ENCODE peak calls at places on chromosomes 5 and 9, in five cellular contexts. K is CD8-positive, alpha-beta T cell; D is CD4-positive, alpha-beta memory T cell; B is mucosa of descending colon; E is AG04450. I is an unnamed sample. For H3K9me3, the result is how much of the 10 kb centered on the place peaks cover.

GRCh38 chr5:147479949-147480348 is 29.9 kb downstream of the DPYSL3 start:
- DNase-seq in K (no peak), D (no peak), B (no peak), E (no peak), I (no peak)

GRCh38 chr5:61162010-61162831 is at the start of gene SMIM15:
- DNase-seq in K (peak), D (peak), B (peak), E (peak), I (peak)

GRCh38 chr5:91189480-91190332 is 193.4 kb downstream of the ARRDC3 start:
- DNase-seq in K (no peak), D (no peak), B (no peak), E (no peak), I (no peak)

GRCh38 chr5:120684749-120685415 is 220.8 kb downstream of the PRR16 start:
- DNase-seq in K (no peak), D (no peak), B (no peak), E (no peak), I (peak)

GRCh38 chr9:88198346-88198807 is 60.1 kb upstream of the SPATA31C2 start:
- DNase-seq in K (no peak), D (no peak), B (no peak), E (peak), I (no peak)

GRCh38 chr9:2663486-2663885 is 41.9 kb downstream of the VLDLR start:
- DNase-seq in K (no peak), D (no peak), B (no peak), E (no peak), I (no peak)

GRCh38 chr5:118441956-118442355 is 546.4 kb downstream of the DTWD2 start:
- DNase-seq in K (no peak), D (no peak), B (no peak), E (no peak), I (no peak)

GRCh38 chr5:6110441-6111005 is 267.8 kb downstream of the MED10 start:
- DNase-seq in K (no peak), D (no peak), B (no peak), E (no peak), I (no peak)

GRCh38 chr9:133383438-133383837 is 7.3 kb downstream of the STKLD1 start:
- DNase-seq in K (no peak), D (peak), B (no peak), E (no peak), I (no peak)

GRCh38 chr5:4614088-4614487 is 526.0 kb upstream of the ADAMTS16 start:
- DNase-seq in K (no peak), D (no peak), B (no peak), E (no peak), I (no peak)

GRCh38 chr5:115841382-115842088 is at the start of the genes AP3S1 and ATG12:
- DNase-seq in K (peak), D (peak), B (peak), E (peak), I (peak)

GRCh38 chr9:108994695-108995094 is 18.6 kb downstream of the CTNNAL1 start:
- DNase-seq in K (no peak), D (no peak), B (no peak), E (no peak), I (peak)

GRCh38 chr5:71786337-71787060 is 67.4 kb downstream of the CARTPT start:
- DNase-seq in K (no peak), D (no peak), B (no peak), E (no peak), I (no peak)

GRCh38 chr5:62256161-62257017 is 49.6 kb upstream of the KIF2A start:
- DNase-seq in K (peak), D (no peak), B (no peak), E (no peak), I (no peak)

GRCh38 chr9:117434568-117434967 is 19.7 kb upstream of the ASTN2 start:
- DNase-seq in K (no peak), D (no peak), B (no peak), E (no peak), I (no peak)

GRCh38 chr5:157371655-157372471 is 88.2 kb upstream of the NIPAL4 start:
- DNase-seq in K (no peak), D (no peak), B (no peak), E (no peak), I (no peak)

GRCh38 chr9:3732077-3733038 is 206.6 kb upstream of the RFX3 start:
- DNase-seq in K (peak), D (no peak), B (no peak), E (peak), I (peak)

GRCh38 chr9:18317896-18318295 is 156.1 kb upstream of the ADAMTSL1 start:
- DNase-seq in K (no peak), D (no peak), B (no peak), E (no peak), I (no peak)

GRCh38 chr5:74409166-74409706 is 231.3 kb downstream of the ENC1 start:
- DNase-seq in K (no peak), D (no peak), B (no peak), E (no peak), I (no peak)

GRCh38 chr5:143582869-143583268 is 179.4 kb upstream of the NR3C1 start:
- DNase-seq in K (no peak), D (no peak), B (no peak), E (no peak), I (no peak)

GRCh38 chr9:114953016-114953415 is 22.6 kb upstream of the TNFSF8 start:
- DNase-seq in K (no peak), D (no peak), B (no peak), E (no peak), I (no peak)

GRCh38 chr9:84871983-84872382 is 202.5 kb downstream of the NTRK2 start:
- DNase-seq in K (no peak), D (no peak), B (no peak), E (no peak), I (no peak)

GRCh38 chr9:85332487-85332886 is 409.3 kb downstream of the AGTPBP1 start:
- DNase-seq in K (no peak), D (no peak), B (no peak), E (no peak), I (no peak)

DNA sequence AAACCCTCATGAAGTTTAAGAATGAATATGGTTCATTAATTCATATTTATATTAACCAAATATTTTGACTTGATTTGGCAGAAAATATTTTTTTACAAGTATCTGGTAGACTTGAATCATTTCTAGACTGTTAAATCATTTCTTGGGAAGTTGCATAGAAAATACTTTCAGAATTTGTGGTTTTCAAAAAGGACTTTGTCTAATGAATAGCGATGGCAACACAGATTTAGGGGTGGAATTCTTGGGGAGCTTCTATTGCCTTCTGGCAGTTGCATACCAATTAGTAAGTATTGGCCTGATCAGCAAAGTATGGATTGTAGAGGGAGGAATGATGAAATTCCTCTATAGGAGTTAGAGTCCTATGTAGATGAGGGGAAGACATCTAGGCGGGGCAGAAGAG is 68.7 kb upstream of the CKMT2 start:
- DNase-seq in K (no peak), D (no peak), B (no peak), E (no peak), I (no peak)
- H3K9me3 ChIP-seq in K (under half), D (under half), B (under half), E (under half), I (under half)

GRCh38 chr5:81545911-81546310 is 152.0 kb upstream of the ACOT12 start:
- DNase-seq in K (no peak), D (no peak), B (no peak), E (no peak), I (no peak)

GRCh38 chr5:81544351-81545001 is 150.5 kb upstream of the ACOT12 start:
- DNase-seq in K (no peak), D (no peak), B (no peak), E (no peak), I (no peak)

GRCh38 chr5:81537905-81538535 is 144.1 kb upstream of the ACOT12 start:
- DNase-seq in K (no peak), D (no peak), B (no peak), E (no peak), I (peak)

GRCh38 chr5:81542242-81542641 is 148.3 kb upstream of the ACOT12 start:
- DNase-seq in K (no peak), D (no peak), B (no peak), E (no peak), I (no peak)
- H3K9me3 ChIP-seq in K (under half), D (under half), B (under half), E (under half), I (under half)

GRCh38 chr9:92989561-92989960 is 42.2 kb downstream of the FGD3 start:
- DNase-seq in K (no peak), D (no peak), B (no peak), E (no peak), I (no peak)

GRCh38 chr9:92983984-92984589 is 36.8 kb downstream of the FGD3 start:
- DNase-seq in K (no peak), D (no peak), B (no peak), E (no peak), I (peak)

GRCh38 chr9:92988215-92988731 is 41.0 kb downstream of the FGD3 start:
- DNase-seq in K (no peak), D (no peak), B (no peak), E (no peak), I (no peak)

GRCh38 chr9:92984976-92985375 is 37.7 kb downstream of the FGD3 start:
- DNase-seq in K (no peak), D (no peak), B (no peak), E (no peak), I (no peak)

DNA sequence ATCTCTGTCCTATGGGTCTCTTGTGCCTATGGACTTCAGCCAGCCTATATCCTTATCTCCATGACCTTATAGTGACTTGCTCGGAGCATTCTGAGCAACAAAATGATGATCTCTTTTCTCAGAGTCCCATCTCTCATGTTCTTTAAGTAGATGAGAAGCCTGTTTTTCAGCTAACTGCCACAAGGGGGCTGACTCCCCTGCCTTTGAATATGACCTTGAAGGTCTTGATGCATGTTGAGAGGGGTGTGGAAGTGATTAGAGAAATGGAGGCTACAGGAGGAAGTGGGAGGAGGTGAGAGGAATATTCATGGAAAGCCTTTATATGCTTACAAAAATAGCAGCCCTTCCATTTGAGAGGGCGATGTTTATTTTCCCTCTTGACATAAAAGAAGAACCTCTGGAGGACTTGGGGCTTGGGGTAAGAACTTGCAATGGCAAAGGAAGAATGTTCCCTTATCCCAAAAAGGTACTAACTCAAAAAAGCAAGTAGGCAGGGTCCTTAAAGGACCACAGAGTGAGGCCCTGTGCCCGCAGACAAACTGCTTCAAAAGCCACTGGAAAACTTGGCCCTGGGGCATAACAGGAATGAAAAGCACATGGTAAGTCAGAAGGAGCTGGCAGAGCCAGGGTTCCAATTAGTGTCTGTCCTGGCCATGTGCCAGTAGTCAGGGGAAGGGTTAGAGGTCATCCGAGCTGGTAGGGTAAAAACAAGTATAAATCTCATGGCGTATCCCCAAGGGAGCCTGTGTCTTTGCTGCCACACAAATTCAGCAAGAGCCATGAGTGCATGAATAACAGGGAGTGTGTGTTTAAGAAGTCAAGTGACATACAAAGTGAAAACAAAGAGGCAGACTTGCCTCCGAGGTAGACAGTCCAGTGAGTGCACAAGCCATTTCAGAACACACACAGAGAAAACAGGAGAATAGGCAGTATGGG is 39.1 kb downstream of the FGD3 start:
- DNase-seq in K (peak), D (peak), B (no peak), E (no peak), I (peak)
- H3K9me3 ChIP-seq in K (under half), D (under half), B (under half), E (under half), I (under half)

GRCh38 chr5:132150565-132150964 is 77.0 kb downstream of the CSF2 start:
- DNase-seq in K (no peak), D (no peak), B (no peak), E (no peak), I (no peak)
- H3K9me3 ChIP-seq in K (under half), D (under half), B (under half), E (under half), I (under half)

GRCh38 chr5:129217179-129217578 is 122.6 kb downstream of the ISOC1 start:
- DNase-seq in K (no peak), D (no peak), B (no peak), E (no peak), I (no peak)

GRCh38 chr5:129216001-129216400 is 121.5 kb downstream of the ISOC1 start:
- DNase-seq in K (no peak), D (no peak), B (no peak), E (no peak), I (no peak)
- H3K9me3 ChIP-seq in K (under half), D (under half), B (under half), E (under half), I (under half)

I was measured in DND-41.